ENCODE peak calls at places on chromosomes 2 and 18, in seven cellular contexts. P is stimulated activated CD8-positive, alpha-beta memory T cell treated with anti-CD3 and anti-CD28 coated beads, Interleukin-7, amount 100 ng/mL, for 1 hour; X is posterior vena cava; T is nephron progenitor cell; O is activated T-cell treated with anti-CD3 and anti-CD28 coated beads, Interleukin-2, amount 50 U/mL, for 48 hours; E is RPMI7951; S is NCI-H2171. Y is an unnamed sample.
A peak's percentile ranks its signal among the peaks of the same experiment; 100 is the strongest.

GRCh38 chr2:207166349-207167128 is 791 bp upstream of the KLF7 start:
- DNase-seq in P (peak; percentile 32), O (peak; percentile 77), E (peak; percentile 85), T (peak; percentile 80), X (peak; percentile 94), S (peak; percentile 55), Y (peak; percentile 32)

GRCh38 chr2:239302083-239302807 is 98.6 kb downstream of the HDAC4 start:
- DNase-seq in O (no peak), S (no peak), X (peak; percentile 71), E (no peak), T (no peak), P (no peak), Y (no peak)

GRCh38 chr18:34322365-34323289 is 97.9 kb upstream of the NOL4 start:
- DNase-seq in P (no peak), T (peak; percentile 67), E (peak; percentile 27), O (no peak), S (no peak), X (no peak), Y (peak; percentile 59)

GRCh38 chr2:197453914-197454398 is 604 bp downstream of the COQ10B start:
- DNase-seq in T (no peak), X (no peak), E (peak; percentile 96), O (no peak), P (peak; percentile 56), S (no peak), Y (peak; percentile 92)

GRCh38 chr2:219041252-219041651 is at the start of gene CFAP65:
- DNase-seq in P (no peak), T (peak; percentile 35), X (peak; percentile 68), S (peak; percentile 22), O (peak; percentile 47), E (peak; percentile 64), Y (no peak)

GRCh38 chr2:118732432-118732831 is 115.0 kb downstream of the EN1 start:
- DNase-seq in O (no peak), P (no peak), E (no peak), X (no peak), T (no peak), S (no peak), Y (no peak)

GRCh38 chr2:152166633-152167032 is 8.9 kb downstream of the STAM2 start:
- DNase-seq in E (no peak), S (no peak), P (no peak), O (no peak), X (no peak), T (no peak), Y (no peak)

GRCh38 chr2:112311932-112312331 is 36.5 kb downstream of the ZC3H6 start:
- DNase-seq in P (no peak), S (no peak), E (no peak), O (no peak), X (no peak), T (no peak), Y (no peak)

GRCh38 chr18:22465859-22466602 is 48.3 kb upstream of the CTAGE1 start:
- DNase-seq in O (no peak), E (peak; percentile 95), P (peak; percentile 16), X (no peak), S (no peak), T (no peak), Y (peak; percentile 70)

GRCh38 chr2:2743164-2743571 is 412.1 kb upstream of the MYT1L start:
- DNase-seq in S (peak; percentile 38), E (peak; percentile 55), X (peak; percentile 96), P (no peak), T (no peak), O (no peak), Y (no peak)

GRCh38 chr2:190973262-190973661 is 40.7 kb downstream of the STAT1 start:
- DNase-seq in O (no peak), E (no peak), S (no peak), T (no peak), X (no peak), P (no peak), Y (no peak)

GRCh38 chr2:178205853-178206516 is 11.7 kb downstream of the OSBPL6 start:
- DNase-seq in E (peak; percentile 77), T (no peak), X (no peak), P (no peak), O (no peak), S (no peak), Y (no peak)

GRCh38 chr2:186972281-186972970 is 123.5 kb upstream of the ZSWIM2 start:
- DNase-seq in E (no peak), T (no peak), X (no peak), S (no peak), P (no peak), O (no peak), Y (no peak)

GRCh38 chr2:136135924-136136906 is 18.3 kb upstream of the CXCR4 start:
- DNase-seq in T (no peak), S (peak; percentile 40), P (peak; percentile 63), X (no peak), O (peak; percentile 60), E (no peak), Y (no peak)

GRCh38 chr2:55157474-55157884 is 74.6 kb downstream of the CLHC1 start:
- DNase-seq in E (peak; percentile 33), O (no peak), T (no peak), P (no peak), S (no peak), X (no peak), Y (no peak)

GRCh38 chr2:74500578-74500946 is 1.2 kb upstream of the LBX2 start:
- DNase-seq in O (no peak), S (no peak), E (no peak), X (no peak), P (no peak), T (no peak), Y (no peak)

GRCh38 chr2:127095367-127095641 is 11.7 kb downstream of the BIN1 start:
- DNase-seq in X (no peak), E (no peak), S (no peak), O (no peak), T (no peak), P (no peak), Y (no peak)

GRCh38 chr18:40868110-40868858 is 1086.8 kb upstream of the PIK3C3 start:
- DNase-seq in X (no peak), T (no peak), O (no peak), E (peak; percentile 86), P (no peak), S (no peak), Y (peak; percentile 3)

GRCh38 chr2:96537734-96538486 is 1.4 kb downstream of the ARID5A start:
- DNase-seq in P (no peak), T (no peak), O (peak; percentile 66), X (peak; percentile 86), S (no peak), E (no peak), Y (no peak)

GRCh38 chr18:10141559-10141958 is 227.7 kb downstream of the VAPA start:
- DNase-seq in E (no peak), P (no peak), X (peak; percentile 64), S (no peak), T (no peak), O (no peak), Y (no peak)

GRCh38 chr18:3995476-3996102 is 459.5 kb downstream of the DLGAP1 start:
- DNase-seq in O (peak; percentile 68), T (peak; percentile 64), E (peak; percentile 51), P (no peak), X (no peak), S (peak; percentile 76), Y (peak; percentile 56)